ENCODE peak calls at places on chromosome 2, in nine cellular contexts. M is lower lobe of right lung; W is AG04450; O is endodermal cell; U is SJCRH30; S is CD8-positive, alpha-beta T cell; G is cardiac muscle cell; Z is kidney; A is OCI-LY7. B is an unnamed sample.

GRCh38 chr2:199307461-199307860 is 150.3 kb downstream of the SATB2 start:
- DNase-seq in G (no peak), O (no peak), A (no peak), Z (no peak), S (no peak), W (no peak), M (no peak), U (no peak), B (no peak)

GRCh38 chr2:11830708-11831301 is 84.4 kb downstream of the LPIN1 start:
- DNase-seq in Z (no peak), G (no peak), S (no peak), W (no peak), A (no peak), O (no peak), M (no peak), U (peak), B (no peak)

GRCh38 chr2:29207352-29207751 is 92.1 kb downstream of the CLIP4 start:
- DNase-seq in O (no peak), A (no peak), S (no peak), W (peak), U (no peak), M (no peak), G (no peak), Z (no peak), B (no peak)

GRCh38 chr2:204152616-204153015 is 216.1 kb downstream of the ICOS start:
- DNase-seq in S (no peak), W (no peak), G (no peak), Z (no peak), A (no peak), U (no peak), O (no peak), M (no peak), B (no peak)

GRCh38 chr2:225064928-225065327 is 22.7 kb upstream of the DOCK10 start:
- DNase-seq in S (no peak), U (no peak), Z (no peak), G (no peak), O (no peak), W (no peak), M (no peak), A (no peak), B (no peak)

GRCh38 chr2:241759091-241759807 is 17.4 kb upstream of the GAL3ST2 start:
- DNase-seq in M (no peak), S (no peak), W (no peak), U (no peak), G (no peak), A (no peak), Z (no peak), O (peak), B (peak)

GRCh38 chr2:238908960-238909951 is 61.4 kb downstream of the TWIST2 start:
- DNase-seq in Z (no peak), O (peak), U (no peak), M (no peak), S (no peak), A (no peak), G (no peak), W (no peak), B (no peak)

GRCh38 chr2:219783551-219783950 is 156.1 kb downstream of the SLC4A3 start:
- DNase-seq in S (no peak), Z (no peak), O (no peak), M (no peak), U (no peak), A (no peak), G (no peak), W (no peak), B (no peak)

GRCh38 chr2:142944721-142945120 is 67.3 kb downstream of the KYNU start:
- DNase-seq in O (no peak), W (no peak), G (no peak), Z (no peak), M (no peak), A (no peak), S (no peak), U (no peak), B (no peak)

GRCh38 chr2:234446404-234447076 is 50.3 kb downstream of the ARL4C start:
- DNase-seq in O (no peak), A (peak), G (no peak), U (no peak), Z (peak), W (no peak), S (peak), M (peak), B (peak)

GRCh38 chr2:216651370-216651881 is 18.2 kb downstream of the IGFBP2 start:
- DNase-seq in M (no peak), Z (no peak), S (no peak), W (peak), U (no peak), O (no peak), G (no peak), A (no peak), B (no peak)

GRCh38 chr2:184481862-184482261 is 116.5 kb upstream of the ZNF804A start:
- DNase-seq in U (no peak), M (no peak), A (no peak), O (no peak), G (no peak), W (no peak), Z (no peak), S (no peak), B (no peak)

GRCh38 chr2:95301876-95302641 is 4.9 kb downstream of the KCNIP3 start:
- DNase-seq in S (no peak), U (no peak), O (no peak), G (no peak), M (no peak), W (no peak), A (no peak), Z (no peak), B (no peak)

GRCh38 chr2:29014811-29015414 is 33.8 kb downstream of the TOGARAM2 start:
- DNase-seq in A (no peak), Z (peak), M (peak), W (no peak), U (peak), G (no peak), O (no peak), S (peak), B (no peak)

GRCh38 chr2:234630676-234631350 is 133.9 kb upstream of the ARL4C start:
- DNase-seq in W (no peak), M (no peak), O (no peak), S (no peak), U (peak), Z (no peak), A (no peak), G (peak), B (no peak)

GRCh38 chr2:25690058-25690457 is 16.7 kb upstream of the DTNB start:
- DNase-seq in O (peak), A (no peak), G (no peak), S (no peak), U (peak), W (no peak), Z (no peak), M (no peak), B (no peak)

DNA sequence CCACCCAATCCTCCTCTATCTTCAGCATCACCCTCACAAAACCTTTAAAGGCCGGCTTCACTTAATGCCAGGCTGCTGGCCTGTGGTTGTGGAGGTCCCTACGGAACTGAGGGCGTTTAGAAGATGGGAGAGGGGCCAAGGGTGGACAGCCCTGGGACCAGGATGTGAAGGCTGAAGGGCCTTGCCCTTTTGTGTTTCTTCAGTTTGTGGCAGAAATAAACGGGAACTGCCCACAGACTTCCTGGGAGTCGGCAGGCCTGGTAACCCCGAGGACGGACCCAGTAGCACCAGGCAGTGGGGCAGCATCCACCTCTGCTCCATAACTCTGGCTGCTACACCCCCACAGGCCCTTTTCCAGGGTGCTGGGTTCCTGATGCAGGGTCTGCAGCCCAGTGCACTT is 51.3 kb downstream of the LYPD1 start:
- DNase-seq in A (no peak), W (no peak), O (no peak), M (no peak), G (no peak), Z (no peak), S (no peak), U (no peak), B (no peak)
- H3K27ac ChIP-seq in A (no peak), W (no peak), O (no peak), M (no peak), G (no peak), Z (no peak), S (no peak), U (no peak), B (no peak)

DNA sequence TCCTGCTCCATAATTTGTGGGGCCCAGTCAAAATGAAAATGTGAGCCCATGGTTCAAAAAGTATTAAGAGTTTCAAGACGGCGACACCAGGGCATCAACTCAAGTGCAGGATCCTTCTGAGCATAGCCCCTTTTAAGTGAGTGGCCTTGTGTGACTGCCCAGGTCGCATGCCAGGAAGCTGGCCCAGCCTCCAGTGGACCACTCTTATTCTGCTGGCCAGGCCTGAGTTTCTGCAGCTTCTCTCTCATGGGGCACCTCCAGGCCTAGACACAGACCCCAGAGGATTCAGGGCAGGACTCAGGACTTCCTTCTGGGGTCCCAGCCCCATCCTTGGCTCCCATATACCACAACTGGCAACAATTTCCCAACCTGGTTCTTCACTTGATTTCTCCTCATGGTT is 83.5 kb upstream of the HAAO start:
- DNase-seq in M (no peak), S (no peak), O (no peak), Z (no peak), W (no peak), G (no peak), A (no peak), U (no peak), B (no peak)
- H3K27ac ChIP-seq in M (peak), S (no peak), O (no peak), Z (peak), W (no peak), G (no peak), A (no peak), U (no peak), B (no peak)

GRCh38 chr2:195633573-195633870 is 23.5 kb upstream of the SLC39A10 start:
- DNase-seq in M (no peak), Z (no peak), S (no peak), O (no peak), A (no peak), G (no peak), U (no peak), W (no peak), B (no peak)
- H3K27ac ChIP-seq in M (no peak), Z (no peak), S (no peak), O (no peak), A (no peak), G (no peak), U (no peak), W (no peak), B (no peak)

GRCh38 chr2:33108483-33109443 is 162.0 kb downstream of the LTBP1 start:
- DNase-seq in U (peak), W (peak), G (peak), S (no peak), O (no peak), A (no peak), Z (no peak), M (no peak), B (no peak)

GRCh38 chr2:33111002-33111446 is 164.3 kb downstream of the LTBP1 start:
- DNase-seq in A (no peak), W (no peak), Z (no peak), U (no peak), G (no peak), S (no peak), M (no peak), O (no peak), B (no peak)

GRCh38 chr2:33106115-33106514 is 159.4 kb downstream of the LTBP1 start:
- DNase-seq in G (no peak), S (no peak), O (no peak), Z (no peak), W (no peak), M (no peak), A (no peak), U (no peak), B (no peak)

GRCh38 chr2:33110461-33110860 is 163.7 kb downstream of the LTBP1 start:
- DNase-seq in A (no peak), M (no peak), O (no peak), Z (no peak), U (no peak), W (no peak), S (no peak), G (no peak), B (no peak)

GRCh38 chr2:33107690-33108482 is 161.1 kb downstream of the LTBP1 start:
- DNase-seq in A (no peak), M (no peak), S (no peak), O (no peak), G (no peak), Z (no peak), W (no peak), U (no peak), B (no peak)
- H3K27ac ChIP-seq in A (no peak), M (no peak), S (no peak), O (no peak), G (peak), Z (no peak), W (peak), U (no peak), B (no peak)

DNA sequence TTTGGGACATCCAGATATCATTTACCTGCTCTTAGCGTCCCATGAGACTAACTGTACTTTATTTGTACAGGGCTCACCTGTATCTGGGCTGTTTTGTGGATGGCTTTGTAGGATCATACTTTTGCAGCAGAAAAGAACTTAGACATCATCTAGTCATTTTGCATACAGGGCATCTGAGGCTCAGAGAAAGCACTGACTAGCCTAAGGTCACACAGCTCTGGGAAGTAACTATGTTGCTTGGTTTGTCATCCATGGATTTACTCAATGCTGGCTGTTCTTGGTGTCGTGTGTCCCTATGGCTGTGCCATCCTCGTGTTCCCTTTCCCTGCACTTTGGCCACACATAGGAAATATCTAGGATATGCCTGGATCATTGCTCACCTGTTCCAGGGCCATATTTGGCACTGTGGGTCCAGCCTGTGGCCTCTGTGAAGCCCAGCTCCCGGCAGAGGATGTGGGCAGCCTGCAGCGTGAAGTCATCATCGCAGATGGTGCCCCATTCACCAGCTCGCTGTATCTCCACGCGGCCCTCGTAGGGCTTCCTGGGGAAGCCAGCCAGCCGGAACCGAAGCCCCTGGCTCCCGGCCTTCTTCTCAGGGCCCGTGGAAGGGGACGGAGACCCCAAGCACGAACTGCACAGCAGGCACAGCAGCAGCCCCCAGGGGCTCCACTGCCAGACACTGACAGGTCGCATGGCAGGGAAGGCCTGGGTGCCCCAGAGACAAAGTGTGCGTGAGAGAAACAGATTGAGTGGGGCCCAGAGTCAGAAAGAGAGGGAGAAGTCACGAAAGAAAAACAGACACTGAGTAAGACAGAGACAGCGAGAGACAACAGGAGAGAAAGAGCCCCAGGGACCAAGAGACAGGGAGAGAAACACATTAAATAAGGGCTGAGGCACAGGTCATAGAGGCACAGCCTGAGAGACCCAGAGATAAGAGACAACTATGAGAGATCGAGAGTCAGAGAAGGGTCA is 1.5 kb downstream of the LOXL3 start:
- DNase-seq in W (no peak), U (no peak), Z (no peak), O (peak), G (no peak), M (no peak), S (no peak), A (no peak), B (no peak)
- H3K27ac ChIP-seq in W (no peak), U (peak), Z (no peak), O (no peak), G (no peak), M (no peak), S (no peak), A (no peak), B (no peak)

GRCh38 chr2:189153608-189154007 is 26.0 kb downstream of the COL5A2 start:
- DNase-seq in U (no peak), A (no peak), Z (no peak), G (no peak), M (no peak), W (peak), S (no peak), O (no peak), B (no peak)
- H3K27ac ChIP-seq in U (no peak), A (no peak), Z (no peak), G (no peak), M (no peak), W (no peak), S (no peak), O (no peak), B (no peak)

DNA sequence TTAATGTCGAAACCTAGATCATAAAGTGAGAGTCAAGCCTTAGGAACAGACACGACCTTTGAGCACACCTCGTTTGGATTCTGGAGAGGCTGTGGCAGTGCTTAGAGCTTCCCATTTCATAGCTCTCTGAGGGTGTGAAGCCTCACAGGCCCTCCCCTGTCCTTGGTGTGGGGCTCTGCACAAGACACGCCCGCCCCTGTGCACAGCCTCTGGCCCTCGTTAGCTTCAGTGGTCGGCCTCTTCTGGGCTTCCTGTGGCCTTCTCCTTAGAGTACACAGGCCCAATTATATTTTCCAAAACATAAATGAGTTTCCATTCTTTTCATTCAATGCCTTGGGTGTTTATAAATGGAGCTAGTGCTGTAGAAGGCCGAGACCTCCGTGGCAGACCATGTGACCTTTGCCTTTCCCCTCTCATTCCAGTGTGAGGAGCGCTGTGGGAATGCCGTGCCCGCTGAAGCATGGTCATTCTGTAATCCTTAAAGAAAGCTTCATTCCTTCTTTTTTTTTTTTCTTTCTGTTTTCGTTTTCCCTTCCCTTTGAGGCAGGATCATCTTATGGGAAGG is 208.6 kb downstream of the DCDC2C start:
- DNase-seq in Z (no peak), U (no peak), A (no peak), O (no peak), S (no peak), M (no peak), G (no peak), W (no peak), B (no peak)
- H3K27ac ChIP-seq in Z (no peak), U (no peak), A (no peak), O (no peak), S (no peak), M (no peak), G (no peak), W (no peak), B (no peak)

GRCh38 chr2:186771850-186772463 is 77.0 kb downstream of the ZSWIM2 start:
- DNase-seq in W (no peak), M (no peak), U (peak), G (no peak), A (no peak), Z (no peak), S (no peak), O (peak), B (no peak)
- H3K27ac ChIP-seq in W (no peak), M (no peak), U (no peak), G (no peak), A (no peak), Z (no peak), S (no peak), O (no peak), B (no peak)

B was measured in aorta.